ENCODE peak calls at places on chromosomes 16 and 17, in nine cellular contexts. Y is psoas muscle; J is body of pancreas; W is CD4-positive, alpha-beta T cell; R is AG10803; E is vagina; N is bronchial epithelial cell; P is Peyer's patch; L is heart left ventricle. I is an unnamed sample.

GRCh38 chr17:40417258-40417608 is 463 bp downstream of the TOP2A start:
- DNase-seq in Y (no peak), J (no peak), W (no peak), R (no peak), E (no peak), N (peak), P (no peak), L (no peak), I (no peak)

GRCh38 chr17:31803494-31804213 is 55.4 kb downstream of the COPRS start:
- DNase-seq in Y (no peak), J (peak), W (no peak), R (no peak), E (no peak), N (peak), P (no peak), L (no peak), I (no peak)

GRCh38 chr16:12340151-12340733 is 363.7 kb downstream of the SNX29 start:
- DNase-seq in Y (no peak), J (peak), W (no peak), R (peak), E (no peak), N (peak), P (no peak), L (no peak), I (no peak)

GRCh38 chr16:732936-733335 is 6.0 kb downstream of the HAGHL start:
- DNase-seq in Y (no peak), J (no peak), W (no peak), R (no peak), E (no peak), N (peak), P (no peak), L (no peak), I (no peak)

GRCh38 chr17:46874906-46875305 is 23.5 kb downstream of the WNT9B start:
- DNase-seq in Y (no peak), J (no peak), W (no peak), R (no peak), E (no peak), N (no peak), P (peak), L (no peak), I (no peak)

GRCh38 chr16:8752706-8753105 is 44.7 kb downstream of the TMEM186 start:
- DNase-seq in Y (no peak), J (no peak), W (no peak), R (no peak), E (no peak), N (no peak), P (no peak), L (no peak), I (no peak)

GRCh38 chr16:68644303-68644702 is 807 bp upstream of the CDH3 start:
- DNase-seq in Y (no peak), J (no peak), W (no peak), R (no peak), E (no peak), N (no peak), P (no peak), L (no peak), I (peak)

GRCh38 chr16:66519974-66520373 is 29.9 kb downstream of the TK2 start:
- DNase-seq in Y (no peak), J (no peak), W (no peak), R (no peak), E (no peak), N (no peak), P (peak), L (no peak), I (no peak)

GRCh38 chr17:5701371-5701770 is 117.1 kb upstream of the NLRP1 start:
- DNase-seq in Y (no peak), J (no peak), W (no peak), R (no peak), E (no peak), N (no peak), P (no peak), L (no peak), I (no peak)

GRCh38 chr17:65557349-65558310 is 3.8 kb downstream of the AXIN2 start:
- DNase-seq in Y (no peak), J (no peak), W (no peak), R (peak), E (no peak), N (no peak), P (no peak), L (no peak), I (no peak)

GRCh38 chr16:4890686-4891085 is 43.4 kb downstream of the UBN1 start:
- DNase-seq in Y (no peak), J (no peak), W (no peak), R (no peak), E (no peak), N (no peak), P (no peak), L (no peak), I (no peak)

GRCh38 chr17:78745407-78746088 is 36.5 kb downstream of the CYTH1 start:
- DNase-seq in Y (no peak), J (peak), W (no peak), R (peak), E (no peak), N (no peak), P (no peak), L (no peak), I (peak)

GRCh38 chr16:61891460-61891859 is 144.8 kb downstream of the CDH8 start:
- DNase-seq in Y (no peak), J (no peak), W (no peak), R (no peak), E (no peak), N (no peak), P (no peak), L (no peak), I (no peak)

GRCh38 chr17:19610879-19611278 is 37.7 kb upstream of the ALDH3A2 start:
- DNase-seq in Y (no peak), J (no peak), W (no peak), R (no peak), E (no peak), N (no peak), P (no peak), L (no peak), I (no peak)

GRCh38 chr17:40582328-40582901 is 17.1 kb upstream of the CCR7 start:
- DNase-seq in Y (peak), J (peak), W (peak), R (no peak), E (no peak), N (peak), P (no peak), L (peak), I (no peak)

GRCh38 chr16:78242231-78242630 is 142.8 kb downstream of the WWOX start:
- DNase-seq in Y (no peak), J (no peak), W (no peak), R (no peak), E (no peak), N (no peak), P (no peak), L (no peak), I (no peak)

GRCh38 chr16:22321340-22322001 is 24.3 kb downstream of the POLR3E start:
- DNase-seq in Y (peak), J (peak), W (peak), R (peak), E (peak), N (peak), P (peak), L (no peak), I (peak)

GRCh38 chr17:72359274-72359673 is 238.5 kb downstream of the SOX9 start:
- DNase-seq in Y (no peak), J (no peak), W (no peak), R (no peak), E (no peak), N (peak), P (no peak), L (no peak), I (no peak)

GRCh38 chr17:81476097-81476496 is 36.5 kb downstream of the ACTG1 start:
- DNase-seq in Y (no peak), J (no peak), W (no peak), R (no peak), E (no peak), N (no peak), P (no peak), L (no peak), I (no peak)

GRCh38 chr16:64974381-64974780 is 147.5 kb downstream of the CDH11 start:
- DNase-seq in Y (no peak), J (no peak), W (no peak), R (no peak), E (no peak), N (no peak), P (no peak), L (no peak), I (no peak)

GRCh38 chr16:3074860-3075545 is 9.6 kb downstream of the IL32 start:
- DNase-seq in Y (peak), J (no peak), W (peak), R (no peak), E (no peak), N (no peak), P (no peak), L (peak), I (no peak)

GRCh38 chr17:79269620-79270019 is 195.0 kb downstream of the ENGASE start:
- DNase-seq in Y (no peak), J (no peak), W (no peak), R (no peak), E (no peak), N (no peak), P (no peak), L (no peak), I (no peak)

GRCh38 chr16:27522173-27522707 is 27.5 kb downstream of the GTF3C1 start:
- DNase-seq in Y (no peak), J (no peak), W (no peak), R (no peak), E (no peak), N (no peak), P (no peak), L (peak), I (no peak)

GRCh38 chr16:27321013-27321960 is 7.5 kb downstream of the IL4R start:
- DNase-seq in Y (no peak), J (no peak), W (no peak), R (peak), E (no peak), N (peak), P (no peak), L (no peak), I (no peak)

GRCh38 chr16:11964761-11965539 is at the start of gene TNFRSF17:
- DNase-seq in Y (no peak), J (no peak), W (no peak), R (peak), E (no peak), N (no peak), P (no peak), L (no peak), I (no peak)

GRCh38 chr17:33725675-33726271 is 432.7 kb upstream of the ASIC2 start:
- DNase-seq in Y (no peak), J (peak), W (no peak), R (peak), E (no peak), N (peak), P (peak), L (peak), I (peak)
- TF ChIP-seq CTCF in Y (peak), J (peak), W (no peak), R (peak), E (peak), N (peak), P (no peak), L (peak), I (peak)

GRCh38 chr16:29862383-29862883 is 593 bp downstream of the CDIPT start:
- DNase-seq in Y (no peak), J (peak), W (no peak), R (no peak), E (no peak), N (no peak), P (peak), L (no peak), I (peak)
- TF ChIP-seq CTCF in Y (no peak), J (no peak), W (no peak), R (peak), E (no peak), N (peak), P (no peak), L (no peak), I (no peak)

GRCh38 chr17:76929148-76929547 is 60.9 kb downstream of the MGAT5B start:
- DNase-seq in Y (no peak), J (no peak), W (no peak), R (no peak), E (no peak), N (no peak), P (no peak), L (no peak), I (no peak)
- TF ChIP-seq CTCF in Y (no peak), J (no peak), W (no peak), R (no peak), E (no peak), N (no peak), P (no peak), L (no peak), I (no peak)

GRCh38 chr16:83926726-83927397 is 26.2 kb upstream of the OSGIN1 start:
- DNase-seq in Y (peak), J (peak), W (peak), R (peak), E (no peak), N (peak), P (peak), L (peak), I (peak)
- TF ChIP-seq CTCF in Y (peak), J (peak), W (peak), R (peak), E (peak), N (peak), P (peak), L (peak), I (peak)

GRCh38 chr17:49896222-49896621 is 48.4 kb upstream of the TAC4 start:
- DNase-seq in Y (no peak), J (no peak), W (no peak), R (no peak), E (no peak), N (no peak), P (no peak), L (no peak), I (no peak)

GRCh38 chr17:49896860-49897259 is 49.0 kb upstream of the TAC4 start:
- DNase-seq in Y (no peak), J (no peak), W (no peak), R (no peak), E (no peak), N (no peak), P (no peak), L (no peak), I (no peak)

GRCh38 chr17:49899588-49899987 is 51.7 kb upstream of the TAC4 start:
- DNase-seq in Y (no peak), J (no peak), W (no peak), R (no peak), E (no peak), N (no peak), P (no peak), L (no peak), I (no peak)

GRCh38 chr17:49901460-49902331 is 53.8 kb upstream of the TAC4 start:
- DNase-seq in Y (no peak), J (peak), W (no peak), R (no peak), E (no peak), N (peak), P (no peak), L (no peak), I (peak)

GRCh38 chr17:49898547-49899490 is 51.0 kb upstream of the TAC4 start:
- DNase-seq in Y (no peak), J (no peak), W (no peak), R (no peak), E (no peak), N (peak), P (no peak), L (no peak), I (peak)
- TF ChIP-seq CTCF in Y (no peak), J (no peak), W (no peak), R (no peak), E (no peak), N (peak), P (no peak), L (no peak), I (peak)

GRCh38 chr16:57607676-57608461 is 20.6 kb upstream of the ADGRG1 start:
- DNase-seq in Y (no peak), J (no peak), W (no peak), R (no peak), E (peak), N (no peak), P (no peak), L (no peak), I (no peak)

GRCh38 chr16:57608462-57609113 is 19.8 kb upstream of the ADGRG1 start:
- DNase-seq in Y (no peak), J (peak), W (no peak), R (no peak), E (peak), N (no peak), P (no peak), L (no peak), I (no peak)

GRCh38 chr16:57610611-57611010 is 17.8 kb upstream of the ADGRG1 start:
- DNase-seq in Y (no peak), J (no peak), W (no peak), R (no peak), E (no peak), N (no peak), P (no peak), L (no peak), I (no peak)

GRCh38 chr16:57611184-57611583 is 17.2 kb upstream of the ADGRG1 start:
- DNase-seq in Y (no peak), J (no peak), W (no peak), R (no peak), E (no peak), N (peak), P (no peak), L (no peak), I (no peak)

DNA sequence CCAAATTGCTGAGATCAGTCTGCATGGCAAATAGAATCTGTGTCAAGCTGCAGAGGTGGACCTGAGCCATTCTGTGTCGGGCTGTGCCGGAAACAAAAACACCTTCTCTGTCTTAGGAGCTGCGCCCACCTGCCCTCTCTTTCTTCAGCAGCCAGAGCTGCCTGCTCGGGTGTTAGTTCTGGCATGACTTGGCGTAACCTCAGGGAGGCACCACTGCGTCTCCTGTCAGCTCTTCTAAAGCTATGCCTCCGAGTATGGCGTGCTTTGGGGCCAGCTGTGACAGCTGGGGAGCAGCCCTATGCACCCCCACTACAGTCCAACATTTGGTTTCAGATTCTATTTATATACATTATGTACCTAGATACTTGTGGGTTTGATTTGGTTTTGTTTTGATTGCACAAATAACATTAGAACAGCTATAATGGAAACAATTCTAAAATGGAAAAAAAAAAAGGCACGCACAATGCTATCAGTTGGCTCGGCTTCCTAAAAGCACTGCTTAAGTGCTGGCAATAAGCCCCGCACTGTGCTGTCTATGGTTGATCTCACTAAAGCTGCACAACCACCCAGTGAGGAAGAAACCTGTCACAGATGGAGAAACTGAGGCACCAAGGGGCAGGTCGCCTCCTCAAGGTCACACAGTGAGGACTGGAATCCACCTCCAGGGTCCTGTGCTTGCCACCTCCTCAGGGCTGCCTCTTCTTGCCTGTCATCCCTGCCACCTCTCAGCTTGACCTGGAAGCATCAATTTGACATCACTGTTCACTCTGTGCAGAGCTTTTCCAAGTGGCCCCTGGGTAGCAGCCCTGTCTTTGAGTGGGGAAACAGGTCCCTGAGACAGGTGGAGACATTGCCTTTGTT is 18.7 kb upstream of the ADGRG1 start:
- DNase-seq in Y (no peak), J (peak), W (peak), R (no peak), E (no peak), N (no peak), P (no peak), L (peak), I (no peak)
- TF ChIP-seq CTCF in Y (no peak), J (no peak), W (no peak), R (no peak), E (no peak), N (peak), P (no peak), L (peak), I (no peak)